ENCODE peak calls at places on chromosome 3, in five cellular contexts. One of them, this sample, is unnamed.

GRCh38 chr3:120428904-120429303 is 21.9 kb downstream of the FSTL1 start:
- DNase-seq in GM12865: no peak
- DNase-seq in foreskin fibroblast: no peak
- DNase-seq in HFFc6: peak
- DNase-seq in lung: no peak
- DNase-seq in this sample: no peak

GRCh38 chr3:101938262-101938847 is 89.0 kb downstream of the NFKBIZ start:
- DNase-seq in lung: no peak
- DNase-seq in foreskin fibroblast: no peak
- DNase-seq in GM12865: peak
- DNase-seq in HFFc6: no peak
- DNase-seq in this sample: no peak

GRCh38 chr3:101292027-101292426 is 28.3 kb downstream of the IMPG2 start:
- DNase-seq in HFFc6: peak
- DNase-seq in lung: no peak
- DNase-seq in GM12865: no peak
- DNase-seq in foreskin fibroblast: peak
- DNase-seq in this sample: no peak

GRCh38 chr3:170496026-170496867 is 77.6 kb downstream of the CLDN11 start:
- DNase-seq in HFFc6: no peak
- DNase-seq in GM12865: no peak
- DNase-seq in lung: no peak
- DNase-seq in foreskin fibroblast: no peak
- DNase-seq in this sample: no peak

GRCh38 chr3:32076566-32076965 is 29.9 kb upstream of the GPD1L start:
- DNase-seq in HFFc6: no peak
- DNase-seq in foreskin fibroblast: peak
- DNase-seq in GM12865: no peak
- DNase-seq in lung: no peak
- DNase-seq in this sample: no peak

GRCh38 chr3:197456271-197457091 is 99.3 kb downstream of the BDH1 start:
- DNase-seq in foreskin fibroblast: peak
- DNase-seq in HFFc6: peak
- DNase-seq in lung: peak
- DNase-seq in GM12865: peak
- DNase-seq in this sample: peak

GRCh38 chr3:30448436-30448835 is 158.0 kb upstream of the TGFBR2 start:
- DNase-seq in lung: no peak
- DNase-seq in GM12865: no peak
- DNase-seq in foreskin fibroblast: peak
- DNase-seq in HFFc6: no peak
- DNase-seq in this sample: no peak

GRCh38 chr3:149216195-149216869 is 5.3 kb downstream of the CP start:
- DNase-seq in GM12865: no peak
- DNase-seq in HFFc6: no peak
- DNase-seq in lung: no peak
- DNase-seq in foreskin fibroblast: no peak
- DNase-seq in this sample: peak

GRCh38 chr3:82262193-82262592 is 500.7 kb upstream of the GBE1 start:
- DNase-seq in lung: no peak
- DNase-seq in foreskin fibroblast: no peak
- DNase-seq in GM12865: no peak
- DNase-seq in HFFc6: no peak
- DNase-seq in this sample: no peak

GRCh38 chr3:149204390-149204991 is 17.1 kb downstream of the CP start:
- DNase-seq in foreskin fibroblast: no peak
- DNase-seq in GM12865: no peak
- DNase-seq in HFFc6: no peak
- DNase-seq in lung: no peak
- DNase-seq in this sample: no peak

GRCh38 chr3:120615863-120616599 is 19.9 kb downstream of the NDUFB4 start:
- DNase-seq in lung: peak
- DNase-seq in foreskin fibroblast: peak
- DNase-seq in HFFc6: peak
- DNase-seq in GM12865: no peak
- DNase-seq in this sample: no peak

GRCh38 chr3:55721716-55722484 is 234.8 kb upstream of the WNT5A start:
- DNase-seq in GM12865: peak
- DNase-seq in lung: peak
- DNase-seq in foreskin fibroblast: peak
- DNase-seq in HFFc6: peak
- DNase-seq in this sample: no peak

DNA sequence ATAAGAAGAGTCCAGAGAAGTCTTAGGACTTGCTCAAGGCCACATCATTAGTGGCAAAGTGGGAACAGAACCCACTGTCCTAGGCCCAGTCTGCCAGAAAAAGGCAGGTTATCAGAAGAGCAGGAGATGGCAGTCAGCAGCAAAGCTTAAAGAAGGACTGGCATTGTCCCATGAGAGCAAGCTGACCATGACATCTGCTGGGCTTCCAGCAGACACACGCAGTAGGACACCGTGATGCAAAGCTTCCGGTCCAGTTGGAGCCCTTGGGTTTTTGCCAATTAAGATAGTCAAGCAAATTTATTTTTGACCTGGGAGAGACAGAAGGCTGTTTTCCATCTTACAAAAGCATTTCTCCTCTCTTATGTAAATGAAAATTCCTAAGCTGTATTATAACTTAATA is 42.1 kb downstream of the ZBTB38 start:
- DNase-seq in GM12865: peak
- DNase-seq in lung: no peak
- DNase-seq in HFFc6: peak
- DNase-seq in foreskin fibroblast: peak
- DNase-seq in this sample: no peak
- TF ChIP-seq CTCF in GM12865: no peak
- TF ChIP-seq CTCF in lung: no peak
- TF ChIP-seq CTCF in HFFc6: no peak
- TF ChIP-seq CTCF in foreskin fibroblast: no peak
- TF ChIP-seq CTCF in this sample: no peak

GRCh38 chr3:50369271-50369670 is 9.9 kb upstream of the TMEM115 start:
- DNase-seq in lung: no peak
- DNase-seq in GM12865: no peak
- DNase-seq in foreskin fibroblast: no peak
- DNase-seq in HFFc6: no peak
- DNase-seq in this sample: no peak

GRCh38 chr3:50371133-50371670 is 11.9 kb upstream of the TMEM115 start:
- DNase-seq in HFFc6: no peak
- DNase-seq in GM12865: peak
- DNase-seq in foreskin fibroblast: peak
- DNase-seq in lung: no peak
- DNase-seq in this sample: no peak

GRCh38 chr3:50372349-50372748 is 13.0 kb upstream of the TMEM115 start:
- DNase-seq in GM12865: no peak
- DNase-seq in foreskin fibroblast: no peak
- DNase-seq in HFFc6: no peak
- DNase-seq in lung: no peak
- DNase-seq in this sample: no peak

GRCh38 chr3:50373146-50373864 is 14.0 kb upstream of the TMEM115 start:
- DNase-seq in GM12865: no peak
- DNase-seq in foreskin fibroblast: no peak
- DNase-seq in HFFc6: no peak
- DNase-seq in lung: no peak
- DNase-seq in this sample: no peak

GRCh38 chr3:50370594-50370993 is 11.3 kb upstream of the TMEM115 start:
- DNase-seq in HFFc6: no peak
- DNase-seq in lung: no peak
- DNase-seq in GM12865: no peak
- DNase-seq in foreskin fibroblast: peak
- DNase-seq in this sample: no peak
- TF ChIP-seq CTCF in HFFc6: peak
- TF ChIP-seq CTCF in lung: no peak
- TF ChIP-seq CTCF in GM12865: no peak
- TF ChIP-seq CTCF in foreskin fibroblast: peak
- TF ChIP-seq CTCF in this sample: peak

GRCh38 chr3:177440456-177441105 is 243.3 kb upstream of the TBL1XR1 start:
- DNase-seq in lung: no peak
- DNase-seq in HFFc6: no peak
- DNase-seq in foreskin fibroblast: peak
- DNase-seq in GM12865: no peak
- DNase-seq in this sample: no peak

GRCh38 chr3:177443469-177443868 is 246.2 kb upstream of the TBL1XR1 start:
- DNase-seq in GM12865: no peak
- DNase-seq in lung: no peak
- DNase-seq in foreskin fibroblast: peak
- DNase-seq in HFFc6: peak
- DNase-seq in this sample: no peak

GRCh38 chr3:177439729-177440269 is 242.5 kb upstream of the TBL1XR1 start:
- DNase-seq in GM12865: no peak
- DNase-seq in lung: no peak
- DNase-seq in HFFc6: no peak
- DNase-seq in foreskin fibroblast: no peak
- DNase-seq in this sample: no peak

GRCh38 chr3:177441813-177442646 is 244.7 kb upstream of the TBL1XR1 start:
- DNase-seq in foreskin fibroblast: peak
- DNase-seq in lung: no peak
- DNase-seq in GM12865: peak
- DNase-seq in HFFc6: no peak
- DNase-seq in this sample: no peak

GRCh38 chr3:177441281-177441812 is 244.1 kb upstream of the TBL1XR1 start:
- DNase-seq in HFFc6: no peak
- DNase-seq in foreskin fibroblast: peak
- DNase-seq in GM12865: no peak
- DNase-seq in lung: no peak
- DNase-seq in this sample: no peak
- TF ChIP-seq CTCF in HFFc6: no peak
- TF ChIP-seq CTCF in foreskin fibroblast: no peak
- TF ChIP-seq CTCF in GM12865: no peak
- TF ChIP-seq CTCF in lung: no peak
- TF ChIP-seq CTCF in this sample: no peak

GRCh38 chr3:156300929-156301806 is 180.8 kb downstream of the KCNAB1 start:
- DNase-seq in lung: no peak
- DNase-seq in HFFc6: no peak
- DNase-seq in GM12865: no peak
- DNase-seq in foreskin fibroblast: peak
- DNase-seq in this sample: no peak
- TF ChIP-seq CTCF in lung: no peak
- TF ChIP-seq CTCF in HFFc6: no peak
- TF ChIP-seq CTCF in GM12865: no peak
- TF ChIP-seq CTCF in foreskin fibroblast: no peak
- TF ChIP-seq CTCF in this sample: no peak